ENCODE peak calls at places on chromosomes 12 and 14, in seven cellular contexts. One of them, this sample, is unnamed.

GRCh38 chr14:72638021-72638420 is 255.9 kb downstream of the DPF3 start:
- DNase-seq in A549: peak
- DNase-seq in Daoy: peak
- DNase-seq in CD4-positive, alpha-beta T cell: no peak
- DNase-seq in choroid plexus epithelial cell: peak
- DNase-seq in HS-27A: peak
- DNase-seq in SHP77: no peak
- DNase-seq in this sample: peak

GRCh38 chr12:111437816-111438454 is 32.2 kb downstream of the SH2B3 start:
- DNase-seq in A549: no peak
- DNase-seq in Daoy: peak
- DNase-seq in CD4-positive, alpha-beta T cell: no peak
- DNase-seq in choroid plexus epithelial cell: peak
- DNase-seq in HS-27A: peak
- DNase-seq in SHP77: no peak
- DNase-seq in this sample: peak

GRCh38 chr12:132597333-132598283 is 12.8 kb downstream of the LRCOL1 start:
- DNase-seq in A549: peak
- DNase-seq in Daoy: peak
- DNase-seq in CD4-positive, alpha-beta T cell: no peak
- DNase-seq in choroid plexus epithelial cell: peak
- DNase-seq in HS-27A: no peak
- DNase-seq in SHP77: peak
- DNase-seq in this sample: no peak

GRCh38 chr14:101200650-101201516 is 297.4 kb upstream of the RTL1 start:
- DNase-seq in A549: no peak
- DNase-seq in Daoy: no peak
- DNase-seq in CD4-positive, alpha-beta T cell: no peak
- DNase-seq in choroid plexus epithelial cell: no peak
- DNase-seq in HS-27A: no peak
- DNase-seq in SHP77: no peak
- DNase-seq in this sample: no peak

GRCh38 chr14:69489495-69489894 is 5.0 kb downstream of the PLEKHD1 start:
- DNase-seq in A549: no peak
- DNase-seq in Daoy: no peak
- DNase-seq in CD4-positive, alpha-beta T cell: no peak
- DNase-seq in choroid plexus epithelial cell: no peak
- DNase-seq in HS-27A: no peak
- DNase-seq in SHP77: no peak
- DNase-seq in this sample: no peak

GRCh38 chr12:128909653-128910052 is 56.4 kb downstream of the GLT1D1 start:
- DNase-seq in A549: no peak
- DNase-seq in Daoy: no peak
- DNase-seq in CD4-positive, alpha-beta T cell: no peak
- DNase-seq in choroid plexus epithelial cell: no peak
- DNase-seq in HS-27A: no peak
- DNase-seq in SHP77: no peak
- DNase-seq in this sample: no peak

GRCh38 chr14:99395904-99396530 is 84.6 kb downstream of the SETD3 start:
- DNase-seq in A549: no peak
- DNase-seq in Daoy: peak
- DNase-seq in CD4-positive, alpha-beta T cell: peak
- DNase-seq in choroid plexus epithelial cell: peak
- DNase-seq in HS-27A: no peak
- DNase-seq in SHP77: no peak
- DNase-seq in this sample: peak

GRCh38 chr12:113221997-113222729 is 899 bp downstream of the TPCN1 start:
- DNase-seq in A549: no peak
- DNase-seq in Daoy: no peak
- DNase-seq in CD4-positive, alpha-beta T cell: no peak
- DNase-seq in choroid plexus epithelial cell: no peak
- DNase-seq in HS-27A: no peak
- DNase-seq in SHP77: no peak
- DNase-seq in this sample: peak

GRCh38 chr12:15600223-15600935 is 188.8 kb downstream of the EPS8 start:
- DNase-seq in A549: no peak
- DNase-seq in Daoy: no peak
- DNase-seq in CD4-positive, alpha-beta T cell: no peak
- DNase-seq in choroid plexus epithelial cell: no peak
- DNase-seq in HS-27A: no peak
- DNase-seq in SHP77: no peak
- DNase-seq in this sample: peak